ENCODE peak calls at places on chromosomes 13 and 19, in nine cellular contexts. I is endodermal cell; N is tibial nerve; C is RWPE2; J is uterus; L is adrenal gland; O is heart right ventricle; R is CD8-positive, alpha-beta T cell; E is ovary. G is an unnamed sample.

GRCh38 chr19:19477705-19478383 is 37.5 kb downstream of the TSSK6 start:
- DNase-seq in I (no peak), N (no peak), C (no peak), J (no peak), L (no peak), O (no peak), R (no peak), E (no peak), G (no peak)

GRCh38 chr13:45749026-45749759 is 47.1 kb downstream of the CBY2 start:
- DNase-seq in I (peak), N (no peak), C (no peak), J (no peak), L (no peak), O (no peak), R (no peak), E (no peak), G (no peak)

GRCh38 chr19:18440421-18440877 is 2.5 kb upstream of the ISYNA1 start:
- DNase-seq in I (peak), N (no peak), C (no peak), J (no peak), L (no peak), O (no peak), R (no peak), E (peak), G (no peak)

GRCh38 chr19:47650695-47651094 is 41.8 kb downstream of the BICRA start:
- DNase-seq in I (no peak), N (no peak), C (no peak), J (no peak), L (no peak), O (no peak), R (no peak), E (no peak), G (no peak)

GRCh38 chr19:4375620-4376228 is 24.6 kb downstream of the SH3GL1 start:
- DNase-seq in I (peak), N (no peak), C (no peak), J (peak), L (no peak), O (no peak), R (no peak), E (peak), G (no peak)

GRCh38 chr19:10189631-10190425 is 4.9 kb downstream of the DNMT1 start:
- DNase-seq in I (no peak), N (no peak), C (no peak), J (no peak), L (no peak), O (no peak), R (no peak), E (no peak), G (no peak)

GRCh38 chr19:49812997-49813861 is at the start of gene FUZ:
- DNase-seq in I (peak), N (peak), C (peak), J (peak), L (peak), O (peak), R (peak), E (peak), G (peak)

GRCh38 chr19:55379161-55379560 is 2.5 kb downstream of the TMEM190 start:
- DNase-seq in I (no peak), N (no peak), C (no peak), J (no peak), L (no peak), O (no peak), R (no peak), E (no peak), G (no peak)

GRCh38 chr19:50007170-50007569 is 18.0 kb downstream of the VRK3 start:
- DNase-seq in I (no peak), N (no peak), C (no peak), J (no peak), L (no peak), O (no peak), R (no peak), E (no peak), G (no peak)

GRCh38 chr13:20114066-20114465 is 46.8 kb downstream of the GJA3 start:
- DNase-seq in I (peak), N (no peak), C (no peak), J (no peak), L (no peak), O (no peak), R (no peak), E (no peak), G (no peak)

GRCh38 chr13:95128045-95128643 is 173.1 kb downstream of the ABCC4 start:
- DNase-seq in I (no peak), N (no peak), C (no peak), J (no peak), L (no peak), O (no peak), R (no peak), E (no peak), G (no peak)

GRCh38 chr13:61795580-61795979 is 379.9 kb upstream of the PCDH20 start:
- DNase-seq in I (no peak), N (no peak), C (no peak), J (no peak), L (no peak), O (no peak), R (no peak), E (no peak), G (no peak)

GRCh38 chr19:43651758-43652545 is 12.3 kb upstream of the CADM4 start:
- DNase-seq in I (peak), N (peak), C (no peak), J (peak), L (peak), O (peak), R (no peak), E (peak), G (peak)

GRCh38 chr19:53908106-53908932 is 759 bp upstream of the CACNG7 start:
- DNase-seq in I (peak), N (no peak), C (no peak), J (no peak), L (no peak), O (peak), R (no peak), E (peak), G (peak)

GRCh38 chr19:13585512-13585911 is 79.2 kb upstream of the CACNA1A start:
- DNase-seq in I (no peak), N (no peak), C (no peak), J (no peak), L (no peak), O (no peak), R (no peak), E (no peak), G (no peak)

GRCh38 chr13:114339779-114340534 is 25.7 kb downstream of the CHAMP1 start:
- DNase-seq in I (no peak), N (no peak), C (no peak), J (no peak), L (peak), O (no peak), R (peak), E (no peak), G (no peak)

GRCh38 chr19:6362351-6362801 is 1.0 kb downstream of the CLPP start:
- DNase-seq in I (no peak), N (no peak), C (no peak), J (no peak), L (no peak), O (no peak), R (peak), E (no peak), G (no peak)

GRCh38 chr19:11639602-11640471 is 42.6 kb downstream of the ZNF627 start:
- DNase-seq in I (peak), N (peak), C (peak), J (peak), L (peak), O (peak), R (peak), E (peak), G (peak)

GRCh38 chr19:18776736-18777135 is 14.4 kb downstream of the COMP start:
- DNase-seq in I (no peak), N (no peak), C (peak), J (no peak), L (no peak), O (no peak), R (no peak), E (no peak), G (no peak)

GRCh38 chr19:20078696-20079095 is 896 bp downstream of the ZNF90 start:
- DNase-seq in I (peak), N (peak), C (no peak), J (peak), L (peak), O (peak), R (no peak), E (peak), G (no peak)

GRCh38 chr19:43700368-43701015 is 15.4 kb upstream of the IRGC start:
- DNase-seq in I (no peak), N (peak), C (no peak), J (peak), L (peak), O (peak), R (no peak), E (peak), G (peak)

GRCh38 chr19:48061401-48062344 is 17.8 kb upstream of the CABP5 start:
- DNase-seq in I (peak), N (no peak), C (no peak), J (no peak), L (no peak), O (no peak), R (no peak), E (no peak), G (no peak)

GRCh38 chr13:75581874-75582640 is 32.5 kb downstream of the UCHL3 start:
- DNase-seq in I (no peak), N (no peak), C (no peak), J (no peak), L (no peak), O (no peak), R (no peak), E (no peak), G (no peak)

GRCh38 chr19:4589579-4590410 is 30.3 kb upstream of the SEMA6B start:
- DNase-seq in I (peak), N (no peak), C (no peak), J (no peak), L (no peak), O (no peak), R (no peak), E (no peak), G (no peak)

GRCh38 chr13:48625396-48626076 is 28.2 kb upstream of the CYSLTR2 start:
- DNase-seq in I (no peak), N (no peak), C (no peak), J (no peak), L (no peak), O (no peak), R (no peak), E (no peak), G (no peak)

GRCh38 chr19:2812414-2813234 is 7.0 kb upstream of the ZNF554 start:
- DNase-seq in I (no peak), N (no peak), C (no peak), J (no peak), L (no peak), O (no peak), R (no peak), E (no peak), G (no peak)

GRCh38 chr19:409006-409514 is at the start of gene C2CD4C:
- DNase-seq in I (peak), N (no peak), C (no peak), J (no peak), L (no peak), O (no peak), R (no peak), E (no peak), G (no peak)

GRCh38 chr19:35207391-35207871 is 21.1 kb downstream of the FAM187B start:
- DNase-seq in I (no peak), N (no peak), C (no peak), J (no peak), L (no peak), O (no peak), R (peak), E (no peak), G (no peak)

GRCh38 chr19:18603958-18604819 is 2.4 kb downstream of the CRLF1 start:
- DNase-seq in I (peak), N (no peak), C (no peak), J (no peak), L (no peak), O (no peak), R (no peak), E (no peak), G (no peak)

GRCh38 chr19:8180018-8180417 is 29.2 kb upstream of the CERS4 start:
- DNase-seq in I (no peak), N (no peak), C (no peak), J (no peak), L (no peak), O (no peak), R (no peak), E (no peak), G (no peak)

GRCh38 chr13:105928901-105929300 is 606.6 kb downstream of the EFNB2 start:
- DNase-seq in I (no peak), N (no peak), C (no peak), J (no peak), L (no peak), O (no peak), R (no peak), E (no peak), G (no peak)

GRCh38 chr13:105783261-105783660 is 752.2 kb downstream of the EFNB2 start:
- DNase-seq in I (no peak), N (no peak), C (no peak), J (no peak), L (no peak), O (no peak), R (no peak), E (no peak), G (no peak)

GRCh38 chr13:75544681-75545333 is 4.8 kb upstream of the UCHL3 start:
- DNase-seq in I (no peak), N (no peak), C (no peak), J (no peak), L (no peak), O (no peak), R (no peak), E (no peak), G (no peak)

GRCh38 chr13:33016414-33017409 is at the start of gene KL:
- DNase-seq in I (peak), N (no peak), C (no peak), J (no peak), L (peak), O (peak), R (no peak), E (no peak), G (no peak)
- H3K4me3 ChIP-seq in I (peak), N (peak), C (peak), J (peak), L (no peak), O (peak), R (peak), E (peak), G (peak)

GRCh38 chr19:51712461-51713081 is 11.2 kb downstream of the HAS1 start:
- DNase-seq in I (peak), N (no peak), C (no peak), J (no peak), L (no peak), O (no peak), R (no peak), E (no peak), G (no peak)
- TF ChIP-seq CTCF in I (peak), N (no peak), C (peak), J (no peak), L (peak), O (peak), R (no peak), E (no peak), G (no peak)

GRCh38 chr13:52393572-52394357 is 12.2 kb downstream of the THSD1 start:
- DNase-seq in I (no peak), N (no peak), C (no peak), J (no peak), L (no peak), O (no peak), R (no peak), E (no peak), G (no peak)
- H3K27ac ChIP-seq in I (no peak), N (no peak), C (no peak), J (no peak), L (no peak), O (no peak), R (no peak), E (no peak), G (no peak)

GRCh38 chr19:38615007-38615581 is 2.7 kb downstream of the MAP4K1 start:
- DNase-seq in I (no peak), N (no peak), C (no peak), J (no peak), L (no peak), O (no peak), R (no peak), E (no peak), G (no peak)

GRCh38 chr19:38617764-38618589 is at the start of gene MAP4K1:
- DNase-seq in I (peak), N (no peak), C (no peak), J (no peak), L (no peak), O (peak), R (peak), E (peak), G (peak)

GRCh38 chr19:38618590-38619360 is at the start of gene EIF3K:
- DNase-seq in I (peak), N (peak), C (peak), J (peak), L (peak), O (peak), R (peak), E (peak), G (peak)

GRCh38 chr19:38616265-38616664 is 1.5 kb downstream of the MAP4K1 start:
- DNase-seq in I (no peak), N (no peak), C (no peak), J (no peak), L (no peak), O (no peak), R (no peak), E (no peak), G (no peak)

GRCh38 chr19:38617283-38617763 is 430 bp downstream of the MAP4K1 start:
- DNase-seq in I (no peak), N (no peak), C (no peak), J (no peak), L (no peak), O (no peak), R (no peak), E (no peak), G (peak)
- H3K4me3 ChIP-seq in I (no peak), N (no peak), C (no peak), J (no peak), L (no peak), O (no peak), R (peak), E (no peak), G (peak)

DNA sequence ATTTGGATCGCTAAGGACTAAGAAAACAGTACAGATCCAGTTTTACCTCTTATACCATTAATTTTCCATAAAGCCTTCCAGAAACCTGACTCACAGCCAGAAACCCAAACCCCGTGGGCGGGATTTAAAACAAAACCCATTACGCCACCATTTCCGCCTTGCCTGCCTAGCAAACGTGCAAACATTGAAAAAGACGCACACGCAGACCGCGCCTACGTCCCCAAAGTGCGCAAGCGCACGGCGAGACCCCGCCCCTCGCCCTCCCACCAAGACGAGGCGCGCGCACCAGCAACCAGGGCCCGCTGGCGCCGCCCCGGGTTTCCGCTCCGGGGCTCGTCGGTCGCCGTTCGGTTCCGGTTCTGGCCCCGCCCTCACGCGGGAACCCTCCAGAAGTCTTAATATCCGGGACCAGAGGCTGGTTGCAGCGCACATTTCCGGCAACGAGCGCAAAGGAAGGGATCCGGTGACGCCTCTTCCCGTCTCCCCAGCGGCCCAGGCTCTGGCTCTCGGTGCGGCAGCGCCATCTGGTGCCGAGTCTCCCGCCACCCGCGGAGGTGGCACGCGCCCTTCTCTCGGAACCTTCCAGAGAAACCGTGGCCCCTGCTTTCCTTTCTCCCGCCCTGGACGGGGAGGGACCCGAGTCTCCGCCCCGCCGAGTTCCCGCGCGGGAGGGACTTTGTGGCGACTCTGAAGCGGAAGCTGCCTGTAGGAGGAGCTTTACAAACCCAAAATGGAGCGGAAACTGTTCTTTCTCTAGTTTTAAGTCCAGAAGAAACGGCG is 256.9 kb upstream of the STARD13 start:
- DNase-seq in I (peak), N (peak), C (peak), J (peak), L (peak), O (peak), R (peak), E (peak), G (peak)
- TF ChIP-seq CTCF in I (peak), N (peak), C (peak), J (peak), L (peak), O (peak), R (peak), E (peak), G (peak)

GRCh38 chr19:44907613-44908012 is 2.0 kb downstream of the APOE start:
- DNase-seq in I (no peak), N (no peak), C (no peak), J (no peak), L (no peak), O (no peak), R (no peak), E (no peak), G (no peak)

GRCh38 chr19:44908074-44908835 is 2.7 kb downstream of the APOE start:
- DNase-seq in I (no peak), N (no peak), C (no peak), J (no peak), L (no peak), O (no peak), R (no peak), E (no peak), G (no peak)

GRCh38 chr19:44912854-44913253 is 1.6 kb upstream of the APOC1 start:
- DNase-seq in I (no peak), N (no peak), C (no peak), J (no peak), L (peak), O (no peak), R (no peak), E (peak), G (peak)

GRCh38 chr19:44908836-44909201 is 3.2 kb downstream of the APOE start:
- DNase-seq in I (no peak), N (no peak), C (no peak), J (no peak), L (no peak), O (no peak), R (no peak), E (no peak), G (no peak)

GRCh38 chr19:44909775-44910174 is 4.2 kb downstream of the APOE start:
- DNase-seq in I (no peak), N (no peak), C (no peak), J (no peak), L (no peak), O (no peak), R (no peak), E (no peak), G (no peak)
- H3K27ac ChIP-seq in I (no peak), N (no peak), C (no peak), J (no peak), L (no peak), O (no peak), R (no peak), E (no peak), G (peak)

DNA sequence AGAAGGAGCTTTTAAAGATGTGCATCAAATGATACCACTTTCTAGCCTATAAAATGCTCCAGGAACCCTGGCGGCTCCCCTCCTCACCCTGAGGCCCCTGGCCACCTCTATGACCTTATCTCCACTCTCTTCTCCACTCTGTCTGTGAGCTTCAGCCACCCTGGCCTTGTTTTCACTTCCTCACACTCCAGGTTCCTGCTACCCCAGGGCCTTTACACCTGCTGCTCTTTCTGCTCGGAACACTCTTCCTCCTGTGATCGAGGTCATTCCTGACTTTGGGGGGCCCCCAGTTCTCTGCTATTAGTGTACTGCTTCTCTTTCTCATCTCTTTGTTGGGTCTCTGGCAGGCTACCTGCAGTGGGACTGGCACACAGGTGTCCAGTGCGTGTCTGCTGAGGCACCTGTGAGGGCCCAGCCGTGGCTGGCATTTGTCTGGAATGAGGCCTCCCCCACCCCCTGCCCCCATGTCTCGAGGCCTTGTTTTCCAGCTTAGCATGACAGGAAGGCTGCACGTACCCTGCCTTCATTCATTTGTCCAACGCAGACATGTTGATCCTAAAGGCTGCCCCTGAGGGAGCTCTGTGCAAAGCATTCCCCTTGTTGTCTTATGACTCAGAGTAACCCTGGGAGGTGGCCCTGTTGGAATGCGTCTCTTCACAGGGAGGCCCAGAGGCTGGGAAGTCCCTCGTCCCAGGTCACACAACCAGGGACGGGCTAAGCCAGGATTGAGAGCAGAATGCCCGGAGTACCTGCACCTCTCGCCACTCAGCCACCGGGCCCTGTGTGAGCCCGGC is 2.3 kb downstream of the DDA1 start:
- DNase-seq in I (peak), N (no peak), C (no peak), J (no peak), L (peak), O (no peak), R (no peak), E (no peak), G (no peak)
- H3K4me3 ChIP-seq in I (no peak), N (no peak), C (no peak), J (no peak), L (no peak), O (no peak), R (no peak), E (no peak), G (no peak)